ENCODE peak calls at places on chromosomes 12 and 14, in four cellular contexts. D, B, X and G are unnamed samples.

GRCh38 chr14:52961060-52961639 is 10.3 kb upstream of the FERMT2 start:
- DNase-seq in B (no peak), D (no peak), X (peak), G (no peak)

GRCh38 chr14:96091149-96091693 is 52.1 kb downstream of the C14orf132 start:
- DNase-seq in D (no peak), B (no peak), X (no peak), G (no peak)

GRCh38 chr12:79174656-79175055 is 310.1 kb downstream of the SYT1 start:
- DNase-seq in D (peak), B (no peak), X (peak), G (peak)

GRCh38 chr12:9064815-9065606 is 50.7 kb downstream of the A2M start:
- DNase-seq in X (peak), D (no peak), B (peak), G (no peak)

GRCh38 chr14:26984318-26985177 is 386.7 kb upstream of the NOVA1 start:
- DNase-seq in B (peak), X (peak), D (no peak), G (peak)

GRCh38 chr14:101585211-101585610 is 23.9 kb downstream of the DIO3 start:
- DNase-seq in X (no peak), D (no peak), B (no peak), G (no peak)

GRCh38 chr12:57215668-57216013 is 953 bp upstream of the NXPH4 start:
- DNase-seq in X (no peak), B (no peak), D (no peak), G (no peak)

GRCh38 chr14:66568220-66568619 is 60.3 kb downstream of the GPHN start:
- DNase-seq in B (no peak), D (no peak), X (no peak), G (no peak)

GRCh38 chr12:51009038-51009437 is 17.1 kb downstream of the SLC11A2 start:
- DNase-seq in B (peak), D (no peak), X (no peak), G (no peak)

GRCh38 chr14:88326352-88327103 is 3.5 kb upstream of the KCNK10 start:
- DNase-seq in D (no peak), B (no peak), X (no peak), G (no peak)

GRCh38 chr14:68668531-68668930 is 124.3 kb downstream of the ZFP36L1 start:
- DNase-seq in D (no peak), X (no peak), B (no peak), G (no peak)

GRCh38 chr12:180445-180844 is 33.5 kb downstream of the SLC6A12 start:
- DNase-seq in B (peak), X (peak), D (no peak), G (no peak)

GRCh38 chr14:61126083-61126962 is 145.3 kb downstream of the SLC38A6 start:
- DNase-seq in X (no peak), D (no peak), B (no peak), G (no peak)

GRCh38 chr12:46133751-46134150 is 135.1 kb downstream of the SLC38A1 start:
- DNase-seq in B (no peak), D (no peak), X (no peak), G (no peak)

GRCh38 chr12:46134852-46135251 is 134.0 kb downstream of the SLC38A1 start:
- DNase-seq in D (no peak), B (no peak), X (no peak), G (no peak)

GRCh38 chr12:46134205-46134811 is 134.5 kb downstream of the SLC38A1 start:
- DNase-seq in B (no peak), D (no peak), X (no peak), G (no peak)

GRCh38 chr12:46135750-46136149 is 133.1 kb downstream of the SLC38A1 start:
- DNase-seq in X (no peak), B (no peak), D (no peak), G (no peak)

GRCh38 chr12:46131729-46132128 is 137.1 kb downstream of the SLC38A1 start:
- DNase-seq in B (no peak), D (no peak), X (no peak), G (no peak)
- TF ChIP-seq CTCF in B (no peak), D (peak), X (peak), G (no peak)

GRCh38 chr12:22670762-22671161 is 45.8 kb downstream of the ETNK1 start:
- DNase-seq in X (no peak), B (no peak), D (no peak), G (no peak)
- TF ChIP-seq CTCF in X (no peak), B (no peak), D (peak), G (peak)

GRCh38 chr12:104722541-104723534 is 235.3 kb downstream of the SLC41A2 start:
- DNase-seq in D (no peak), B (no peak), X (no peak), G (no peak)
- TF ChIP-seq CTCF in D (no peak), B (no peak), X (no peak), G (no peak)

DNA sequence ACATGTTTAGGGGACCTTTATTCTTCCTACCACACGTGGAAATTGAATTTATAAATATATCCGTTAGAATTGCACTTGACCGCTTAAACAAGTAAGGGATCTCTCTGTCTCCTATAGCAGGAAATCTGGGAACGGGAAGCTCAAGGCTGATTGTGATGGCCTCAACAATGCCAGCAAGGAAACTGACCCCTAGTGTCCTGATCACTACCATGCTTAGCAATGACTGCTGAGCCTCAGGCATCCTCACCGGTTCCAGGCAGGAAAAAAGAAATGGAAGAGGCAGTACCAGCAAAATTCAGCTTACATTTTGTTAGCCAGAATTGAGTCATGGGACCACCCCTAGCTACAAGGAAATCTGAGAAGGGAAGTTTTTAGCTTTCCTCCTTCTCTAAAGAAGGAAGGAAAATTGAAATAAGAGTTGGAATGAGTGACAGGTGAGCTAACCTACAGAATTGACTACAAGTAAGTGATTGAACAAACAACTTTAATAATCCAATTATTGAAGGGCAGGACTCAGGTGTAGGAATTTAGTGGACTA is 43.9 kb upstream of the AMN1 start:
- DNase-seq in D (no peak), B (no peak), X (no peak), G (no peak)
- TF ChIP-seq CTCF in D (no peak), B (no peak), X (no peak), G (no peak)

GRCh38 chr12:6938353-6939186 is 5.0 kb upstream of the RNU7-1 start:
- DNase-seq in B (no peak), D (no peak), X (no peak), G (no peak)
- TF ChIP-seq CTCF in B (no peak), D (no peak), X (no peak), G (no peak)

GRCh38 chr14:24311837-24312615 is 724 bp downstream of the LTB4R start:
- DNase-seq in X (no peak), D (no peak), B (no peak), G (no peak)
- TF ChIP-seq CTCF in X (no peak), D (no peak), B (no peak), G (no peak)

GRCh38 chr12:6828671-6829531 is 694 bp downstream of the P3H3 start:
- DNase-seq in X (peak), B (no peak), D (no peak), G (no peak)

GRCh38 chr12:6829532-6830220 is 1.5 kb downstream of the P3H3 start:
- DNase-seq in D (no peak), B (no peak), X (peak), G (no peak)

GRCh38 chr12:6826734-6827436 is 1.3 kb upstream of the P3H3 start:
- DNase-seq in B (no peak), D (no peak), X (no peak), G (no peak)

GRCh38 chr12:6827437-6827894 is 741 bp upstream of the P3H3 start:
- DNase-seq in B (peak), D (peak), X (peak), G (peak)

GRCh38 chr12:6827982-6828670 is at the start of gene P3H3:
- DNase-seq in D (no peak), B (no peak), X (peak), G (no peak)
- TF ChIP-seq CTCF in D (no peak), B (no peak), X (no peak), G (no peak)